ENCODE peak calls at places on chromosomes 2 and 18, in nine cellular contexts. P is GM23248, G is A549, R is Peyer's patch, U is testis, H is right atrium auricular region, I is heart right ventricle, B is colonic mucosa, X is WERI-Rb-1. Y is an unnamed sample.
A peak's percentile ranks its signal among the peaks of the same experiment; 100 is the strongest.

GRCh38 chr2:6392966-6393365 is 472.7 kb downstream of the CMPK2 start:
- DNase-seq in U (no peak), X (no peak), I (no peak), H (no peak), P (peak; percentile 39), G (no peak), B (no peak), R (no peak), Y (no peak)

GRCh38 chr2:128754246-128754724 is 435.6 kb upstream of the HS6ST1 start:
- DNase-seq in G (no peak), R (peak; percentile 85), I (peak; percentile 59), U (peak; percentile 58), H (peak; percentile 55), P (no peak), X (no peak), B (no peak), Y (peak; percentile 84)

GRCh38 chr2:197037863-197038398 is 111.4 kb upstream of the PGAP1 start:
- DNase-seq in I (no peak), B (no peak), G (no peak), P (peak; percentile 28), U (no peak), R (no peak), X (no peak), H (no peak), Y (no peak)

GRCh38 chr2:135030826-135031225 is 16.4 kb downstream of the MAP3K19 start:
- DNase-seq in U (no peak), X (no peak), B (no peak), G (no peak), I (no peak), H (no peak), P (peak; percentile 60), R (no peak), Y (no peak)

GRCh38 chr2:57542081-57542480 is 504.5 kb upstream of the VRK2 start:
- DNase-seq in P (no peak), H (no peak), B (no peak), X (no peak), I (no peak), R (no peak), G (no peak), U (no peak), Y (no peak)

GRCh38 chr18:5066380-5066977 is 130.6 kb downstream of the AKAIN1 start:
- DNase-seq in P (no peak), G (no peak), U (peak; percentile 28), B (peak; percentile 23), H (no peak), R (no peak), X (peak; percentile 33), I (no peak), Y (no peak)

GRCh38 chr2:21585863-21586262 is 462.1 kb downstream of the TDRD15 start:
- DNase-seq in R (no peak), X (no peak), I (no peak), B (no peak), G (no peak), U (no peak), P (no peak), H (no peak), Y (no peak)

GRCh38 chr18:46721331-46721730 is 35.5 kb downstream of the ST8SIA5 start:
- DNase-seq in P (no peak), R (peak; percentile 22), H (no peak), G (no peak), U (no peak), B (no peak), X (no peak), I (no peak), Y (no peak)

GRCh38 chr2:24830351-24830750 is 37.1 kb downstream of the CENPO start:
- DNase-seq in B (no peak), U (no peak), R (peak; percentile 31), X (no peak), H (no peak), G (no peak), I (no peak), P (peak; percentile 25), Y (no peak)

GRCh38 chr2:74290466-74291216 is 52.6 kb downstream of the SLC4A5 start:
- DNase-seq in G (no peak), B (peak; percentile 25), H (no peak), R (peak; percentile 67), X (no peak), U (no peak), I (no peak), P (no peak), Y (no peak)

GRCh38 chr2:11101430-11101829 is 53.8 kb upstream of the SLC66A3 start:
- DNase-seq in G (no peak), P (no peak), I (no peak), H (no peak), R (no peak), U (peak; percentile 2), B (no peak), X (no peak), Y (no peak)

GRCh38 chr2:11102956-11103860 is 52.1 kb upstream of the SLC66A3 start:
- DNase-seq in U (peak; percentile 10), G (no peak), X (no peak), H (no peak), B (no peak), P (no peak), R (no peak), I (no peak), Y (no peak)

GRCh38 chr2:11102466-11102865 is 52.8 kb upstream of the SLC66A3 start:
- DNase-seq in X (no peak), U (peak; percentile 2), I (no peak), H (no peak), P (no peak), R (no peak), G (no peak), B (no peak), Y (no peak)

GRCh38 chr2:11103984-11104793 is 51.1 kb upstream of the SLC66A3 start:
- DNase-seq in P (no peak), I (no peak), X (no peak), U (peak; percentile 4), B (no peak), R (peak; percentile 57), H (no peak), G (no peak), Y (no peak)

GRCh38 chr2:11104794-11105660 is 50.2 kb upstream of the SLC66A3 start:
- DNase-seq in U (peak; percentile 11), B (no peak), R (peak; percentile 40), X (no peak), P (no peak), I (no peak), G (no peak), H (no peak), Y (no peak)
- H3K4me3 ChIP-seq in U (no peak overlapping the region), B (no peak overlapping the region), R (no peak overlapping the region), X (no peak overlapping the region), P (no peak overlapping the region), I (no peak overlapping the region), G (no peak overlapping the region), H (no peak overlapping the region), Y (no peak overlapping the region)

DNA sequence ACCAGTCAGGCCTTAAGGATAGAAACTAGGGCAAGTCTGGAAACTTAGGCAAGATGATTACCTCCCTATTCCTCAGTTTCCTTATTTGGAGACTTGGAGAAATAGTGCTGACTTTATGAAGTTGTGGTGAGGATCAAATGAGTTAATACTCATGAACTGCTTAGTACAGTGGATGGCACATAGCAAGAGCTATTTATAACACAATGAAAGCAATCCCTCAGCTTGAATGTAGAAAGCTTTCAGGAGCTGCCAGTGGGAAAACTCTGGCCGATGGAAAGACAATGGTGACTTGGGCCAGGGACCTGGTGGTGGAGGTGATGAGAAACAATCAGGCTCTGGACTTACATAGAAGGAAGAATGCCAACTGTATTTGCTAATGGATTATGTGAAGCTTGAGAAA is 269.4 kb upstream of the THUMPD2 start:
- DNase-seq in I (no peak), P (no peak), B (no peak), G (no peak), H (no peak), R (no peak), U (no peak), X (no peak), Y (no peak)
- H3K27ac ChIP-seq in I (no peak overlapping the region), P (no peak overlapping the region), B (no peak overlapping the region), G (no peak overlapping the region), H (no peak overlapping the region), R (no peak overlapping the region), U (no peak overlapping the region), X (no peak overlapping the region), Y (no peak overlapping the region)

DNA sequence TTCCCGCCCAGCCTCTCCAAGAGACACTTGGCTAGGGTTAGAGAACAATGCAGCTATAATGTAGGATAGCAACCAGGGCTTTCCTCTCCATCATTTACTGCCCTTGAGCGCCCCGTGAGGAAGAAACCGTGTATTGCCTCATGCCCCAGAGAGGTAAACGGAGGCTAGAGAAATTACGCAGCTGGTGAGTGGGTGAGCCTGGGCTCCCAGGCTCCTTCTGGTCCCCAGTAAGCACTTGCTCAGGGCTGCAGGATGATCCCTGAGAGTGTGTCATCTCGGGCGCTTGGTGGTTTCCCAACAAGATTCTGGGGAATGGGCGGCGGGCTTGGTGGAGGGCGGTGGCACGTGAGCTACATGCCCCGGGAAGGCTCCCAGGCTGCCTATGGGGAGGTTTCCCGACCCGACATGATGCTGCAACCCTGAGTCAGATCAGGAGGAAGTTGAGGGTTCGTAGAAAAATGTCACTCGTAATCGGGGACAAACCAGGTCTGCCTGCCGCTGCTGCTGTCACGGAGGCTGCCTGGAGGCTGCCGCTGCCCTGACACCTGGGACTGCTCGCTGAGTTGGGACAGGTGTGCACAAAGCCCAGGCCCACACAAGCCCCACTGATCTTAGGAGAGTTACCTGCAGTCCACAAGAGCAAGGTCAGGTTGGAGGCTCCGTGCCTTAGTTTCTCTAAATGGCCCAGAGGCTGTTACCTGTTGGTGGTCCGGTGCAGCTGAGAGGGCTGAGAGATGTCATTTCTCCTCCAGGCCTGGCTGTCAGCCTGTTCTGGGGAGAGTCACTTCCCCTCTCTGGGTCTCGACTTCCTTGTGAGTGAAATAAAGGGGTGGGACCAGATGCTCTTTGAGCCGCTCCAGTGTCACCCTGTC is at the start of gene GPR55:
- DNase-seq in U (no peak), G (peak; percentile 20), P (no peak), H (no peak), B (peak; percentile 50), X (peak; percentile 45), R (peak; percentile 83), I (no peak), Y (peak; percentile 61)
- H3K4me3 ChIP-seq in U (no peak within 1 kb of the TSS), G (no peak within 1 kb of the TSS), P (no peak within 1 kb of the TSS), H (no peak within 1 kb of the TSS), B (no peak within 1 kb of the TSS), X (no peak within 1 kb of the TSS), R (peak within 1 kb of the TSS; percentile 37), I (no peak within 1 kb of the TSS), Y (no peak within 1 kb of the TSS)

GRCh38 chr2:200765139-200765951 is 46.4 kb upstream of the BZW1 start:
- DNase-seq in R (no peak), U (no peak), B (peak; percentile 24), P (peak; percentile 92), I (no peak), G (peak; percentile 55), X (no peak), H (no peak), Y (peak; percentile 63)
- H3K27ac ChIP-seq in R (no peak overlapping the region), U (no peak overlapping the region), B (no peak overlapping the region), P (peak overlapping the region; percentile 80), I (peak overlapping the region; percentile 26), G (peak overlapping the region; percentile 85), X (no peak overlapping the region), H (no peak overlapping the region), Y (peak overlapping the region; percentile 5)

GRCh38 chr2:218286570-218287459 is 5.5 kb downstream of the TMBIM1 start:
- DNase-seq in G (peak; percentile 91), X (peak; percentile 86), U (peak; percentile 93), R (peak; percentile 96), H (peak; percentile 98), B (peak; percentile 97), P (peak; percentile 98), I (peak; percentile 96), Y (peak; percentile 92)
- H3K4me3 ChIP-seq in G (peak overlapping the region; percentile 20), X (peak overlapping the region; percentile 44), U (peak overlapping the region; percentile 29), R (peak overlapping the region; percentile 41), H (peak overlapping the region; percentile 49), B (peak overlapping the region; percentile 32), P (peak overlapping the region; percentile 77), I (peak overlapping the region; percentile 31), Y (peak overlapping the region; percentile 29)

GRCh38 chr2:189341077-189341476 is 100.2 kb upstream of the WDR75 start:
- DNase-seq in G (no peak), P (no peak), B (no peak), I (no peak), H (no peak), X (no peak), U (no peak), R (no peak), Y (no peak)
- H3K27ac ChIP-seq in G (no peak overlapping the region), P (no peak overlapping the region), B (no peak overlapping the region), I (no peak overlapping the region), H (no peak overlapping the region), X (no peak overlapping the region), U (no peak overlapping the region), R (no peak overlapping the region), Y (no peak overlapping the region)

Y was measured in right cardiac atrium.